ENCODE peak calls at places on chromosomes 7 and 10, in four cellular contexts. One of them, this sample, is unnamed.

GRCh38 chr7:40221836-40222235 is 87.0 kb downstream of the SUGCT start:
- DNase-seq in astrocyte of the spinal cord: peak
- DNase-seq in nephron progenitor cell: no peak
- DNase-seq in HFF-Myc: peak
- DNase-seq in this sample: no peak

GRCh38 chr7:104807676-104808075 is 206.3 kb upstream of the KMT2E start:
- DNase-seq in astrocyte of the spinal cord: no peak
- DNase-seq in HFF-Myc: no peak
- DNase-seq in nephron progenitor cell: no peak
- DNase-seq in this sample: no peak

GRCh38 chr10:63286340-63286739 is 153.2 kb downstream of the NRBF2 start:
- DNase-seq in nephron progenitor cell: no peak
- DNase-seq in astrocyte of the spinal cord: peak
- DNase-seq in HFF-Myc: no peak
- DNase-seq in this sample: no peak

GRCh38 chr7:2808891-2809660 is 35.0 kb downstream of the GNA12 start:
- DNase-seq in HFF-Myc: no peak
- DNase-seq in nephron progenitor cell: no peak
- DNase-seq in astrocyte of the spinal cord: no peak
- DNase-seq in this sample: no peak

GRCh38 chr10:124388823-124389612 is 29.7 kb downstream of the OAT start:
- DNase-seq in nephron progenitor cell: peak
- DNase-seq in HFF-Myc: peak
- DNase-seq in astrocyte of the spinal cord: peak
- DNase-seq in this sample: peak

GRCh38 chr7:150976529-150977381 is 1.4 kb downstream of the KCNH2 start:
- DNase-seq in nephron progenitor cell: peak
- DNase-seq in astrocyte of the spinal cord: no peak
- DNase-seq in HFF-Myc: no peak
- DNase-seq in this sample: peak

GRCh38 chr10:104334561-104334960 is 3.7 kb downstream of the ITPRIP start:
- DNase-seq in HFF-Myc: no peak
- DNase-seq in nephron progenitor cell: no peak
- DNase-seq in astrocyte of the spinal cord: no peak
- DNase-seq in this sample: no peak

GRCh38 chr7:41955475-41956243 is 252.8 kb upstream of the INHBA start:
- DNase-seq in nephron progenitor cell: peak
- DNase-seq in HFF-Myc: peak
- DNase-seq in astrocyte of the spinal cord: peak
- DNase-seq in this sample: peak

GRCh38 chr7:29196191-29196590 is 1.6 kb downstream of the CHN2 start:
- DNase-seq in nephron progenitor cell: no peak
- DNase-seq in HFF-Myc: no peak
- DNase-seq in astrocyte of the spinal cord: no peak
- DNase-seq in this sample: no peak

GRCh38 chr7:51067757-51068156 is 248.9 kb downstream of the COBL start:
- DNase-seq in nephron progenitor cell: peak
- DNase-seq in HFF-Myc: peak
- DNase-seq in astrocyte of the spinal cord: peak
- DNase-seq in this sample: peak

GRCh38 chr7:79653136-79653631 is 199.7 kb upstream of the MAGI2 start:
- DNase-seq in astrocyte of the spinal cord: no peak
- DNase-seq in HFF-Myc: no peak
- DNase-seq in nephron progenitor cell: no peak
- DNase-seq in this sample: no peak

GRCh38 chr7:4687956-4688355 is 5.9 kb downstream of the FOXK1 start:
- DNase-seq in nephron progenitor cell: no peak
- DNase-seq in HFF-Myc: no peak
- DNase-seq in astrocyte of the spinal cord: no peak
- DNase-seq in this sample: no peak

DNA sequence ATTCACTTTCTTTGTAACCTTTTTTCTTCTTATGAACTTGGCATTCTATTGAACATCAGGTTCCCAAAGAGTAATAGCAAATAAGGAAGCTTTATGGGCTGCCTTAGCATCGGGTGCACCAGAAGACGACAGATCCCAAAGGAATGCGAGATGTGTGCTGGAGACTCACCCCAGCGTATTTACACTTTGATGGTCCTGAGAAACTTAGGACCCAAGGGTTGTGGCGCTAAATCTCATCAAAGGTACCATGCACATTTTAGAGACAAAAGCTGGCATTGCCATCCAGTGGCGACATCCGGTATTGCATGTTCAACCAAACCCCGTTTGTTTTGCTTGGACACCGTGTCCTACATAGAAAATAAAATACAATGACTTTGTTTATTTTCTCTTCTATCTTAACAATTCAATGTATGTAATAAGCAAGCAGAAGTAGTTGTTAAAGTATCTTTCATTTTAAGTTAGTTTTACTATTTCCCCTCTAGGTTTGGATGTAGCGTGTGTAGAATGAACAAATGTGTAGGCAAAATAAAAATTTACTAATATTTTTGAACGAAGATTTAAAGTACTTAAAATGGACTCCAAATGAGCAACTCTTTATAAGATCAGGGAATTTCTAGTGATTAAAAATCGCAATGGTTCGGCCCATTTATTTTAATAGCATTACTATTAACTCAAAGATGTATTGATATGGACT is 1154.8 kb downstream of the GATA3 start:
- DNase-seq in HFF-Myc: peak
- DNase-seq in nephron progenitor cell: peak
- DNase-seq in astrocyte of the spinal cord: peak
- DNase-seq in this sample: peak
- TF ChIP-seq CTCF in HFF-Myc: peak
- TF ChIP-seq CTCF in nephron progenitor cell: peak
- TF ChIP-seq CTCF in astrocyte of the spinal cord: peak
- TF ChIP-seq CTCF in this sample: peak

GRCh38 chr7:116197355-116197754 is 13.0 kb upstream of the TES start:
- DNase-seq in HFF-Myc: peak
- DNase-seq in astrocyte of the spinal cord: no peak
- DNase-seq in nephron progenitor cell: no peak
- DNase-seq in this sample: no peak
- TF ChIP-seq CTCF in HFF-Myc: no peak
- TF ChIP-seq CTCF in astrocyte of the spinal cord: no peak
- TF ChIP-seq CTCF in nephron progenitor cell: no peak
- TF ChIP-seq CTCF in this sample: no peak

DNA sequence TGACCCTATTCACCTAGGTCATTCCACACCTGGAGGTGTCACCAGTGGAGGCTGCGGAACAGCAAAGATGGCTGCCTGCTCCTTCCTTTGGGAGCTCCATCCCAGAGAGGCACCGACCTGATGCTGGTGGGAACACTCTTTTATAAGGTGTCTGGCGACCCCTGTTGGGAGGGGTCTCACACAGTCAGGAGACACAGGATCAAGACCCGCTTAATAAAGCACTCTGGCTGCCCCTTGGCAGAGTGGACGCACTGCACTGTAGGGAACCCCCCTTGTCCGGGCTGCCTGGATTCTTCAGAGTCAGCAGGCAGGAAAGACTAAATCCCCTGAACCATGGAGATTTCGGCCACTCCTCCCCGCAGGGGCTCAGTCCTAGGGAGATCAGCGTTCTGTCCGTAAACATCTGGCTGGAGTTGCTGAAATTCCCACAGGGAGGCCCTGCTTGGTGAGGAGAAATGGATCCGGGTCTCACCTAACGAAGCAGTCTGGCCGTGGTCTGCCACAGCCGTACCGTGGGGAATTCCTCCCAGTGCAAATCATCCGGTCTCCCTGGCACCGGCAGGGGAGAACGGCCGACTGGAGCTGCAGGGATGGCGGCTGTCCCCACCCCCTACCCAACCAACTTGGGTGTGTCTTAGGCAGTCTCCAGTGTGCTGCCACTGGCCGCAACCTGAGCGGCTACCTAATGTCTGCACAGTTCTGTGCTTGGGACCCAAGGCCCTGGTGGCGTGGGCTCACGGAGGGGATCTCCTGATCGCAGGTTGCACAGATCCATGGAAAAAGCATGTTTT is 66.1 kb downstream of the LSMEM1 start:
- DNase-seq in nephron progenitor cell: no peak
- DNase-seq in astrocyte of the spinal cord: no peak
- DNase-seq in HFF-Myc: no peak
- DNase-seq in this sample: peak
- TF ChIP-seq CTCF in nephron progenitor cell: no peak
- TF ChIP-seq CTCF in astrocyte of the spinal cord: no peak
- TF ChIP-seq CTCF in HFF-Myc: peak
- TF ChIP-seq CTCF in this sample: no peak

DNA sequence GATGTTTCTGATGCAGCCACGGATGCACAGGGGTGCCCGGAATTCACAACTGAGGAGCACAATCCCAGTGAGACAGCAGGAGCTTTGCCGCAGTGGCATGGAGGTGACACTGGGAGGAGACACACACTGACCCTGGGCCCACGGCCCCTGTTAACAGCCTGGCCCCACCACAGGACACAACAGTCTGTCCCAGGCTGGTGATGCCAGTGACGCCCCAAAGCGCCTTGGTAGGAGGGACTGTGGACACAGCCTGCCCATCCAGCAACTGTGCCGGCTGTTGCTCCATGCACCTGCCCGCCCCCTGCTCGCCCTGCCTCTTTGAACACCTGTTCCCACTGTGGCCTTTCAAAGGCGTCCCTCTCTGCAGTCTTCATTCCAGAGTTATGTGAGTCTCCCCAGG is 49.8 kb downstream of the KLF6 start:
- DNase-seq in HFF-Myc: no peak
- DNase-seq in nephron progenitor cell: no peak
- DNase-seq in astrocyte of the spinal cord: no peak
- DNase-seq in this sample: peak
- TF ChIP-seq CTCF in HFF-Myc: no peak
- TF ChIP-seq CTCF in nephron progenitor cell: peak
- TF ChIP-seq CTCF in astrocyte of the spinal cord: no peak
- TF ChIP-seq CTCF in this sample: no peak

GRCh38 chr7:75971961-75972763 is 22.2 kb downstream of the TMEM120A start:
- DNase-seq in HFF-Myc: no peak
- DNase-seq in astrocyte of the spinal cord: no peak
- DNase-seq in nephron progenitor cell: peak
- DNase-seq in this sample: peak
- TF ChIP-seq CTCF in HFF-Myc: no peak
- TF ChIP-seq CTCF in astrocyte of the spinal cord: peak
- TF ChIP-seq CTCF in nephron progenitor cell: peak
- TF ChIP-seq CTCF in this sample: no peak

DNA sequence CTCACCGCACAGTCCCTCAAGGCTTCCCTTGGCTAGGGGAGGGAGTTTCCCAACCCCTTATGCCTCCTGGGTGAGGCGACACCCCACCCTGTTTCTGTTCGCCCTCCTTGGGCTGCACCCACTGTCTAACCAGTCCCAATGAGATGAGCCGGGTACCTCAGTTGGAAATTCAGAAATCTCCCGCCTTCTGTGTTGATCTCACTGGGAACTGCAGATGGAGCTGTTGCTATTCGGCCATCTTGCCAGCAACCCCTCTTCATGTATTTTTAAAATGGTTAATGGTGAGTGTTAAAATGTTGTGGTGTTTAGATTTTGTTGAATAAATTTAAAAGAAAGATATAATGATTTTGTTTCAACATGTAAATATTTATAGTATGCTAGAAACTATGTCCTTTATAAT is 22.0 kb downstream of the UMAD1 start:
- DNase-seq in astrocyte of the spinal cord: peak
- DNase-seq in HFF-Myc: no peak
- DNase-seq in nephron progenitor cell: no peak
- DNase-seq in this sample: peak
- TF ChIP-seq CTCF in astrocyte of the spinal cord: peak
- TF ChIP-seq CTCF in HFF-Myc: peak
- TF ChIP-seq CTCF in nephron progenitor cell: peak
- TF ChIP-seq CTCF in this sample: peak

DNA sequence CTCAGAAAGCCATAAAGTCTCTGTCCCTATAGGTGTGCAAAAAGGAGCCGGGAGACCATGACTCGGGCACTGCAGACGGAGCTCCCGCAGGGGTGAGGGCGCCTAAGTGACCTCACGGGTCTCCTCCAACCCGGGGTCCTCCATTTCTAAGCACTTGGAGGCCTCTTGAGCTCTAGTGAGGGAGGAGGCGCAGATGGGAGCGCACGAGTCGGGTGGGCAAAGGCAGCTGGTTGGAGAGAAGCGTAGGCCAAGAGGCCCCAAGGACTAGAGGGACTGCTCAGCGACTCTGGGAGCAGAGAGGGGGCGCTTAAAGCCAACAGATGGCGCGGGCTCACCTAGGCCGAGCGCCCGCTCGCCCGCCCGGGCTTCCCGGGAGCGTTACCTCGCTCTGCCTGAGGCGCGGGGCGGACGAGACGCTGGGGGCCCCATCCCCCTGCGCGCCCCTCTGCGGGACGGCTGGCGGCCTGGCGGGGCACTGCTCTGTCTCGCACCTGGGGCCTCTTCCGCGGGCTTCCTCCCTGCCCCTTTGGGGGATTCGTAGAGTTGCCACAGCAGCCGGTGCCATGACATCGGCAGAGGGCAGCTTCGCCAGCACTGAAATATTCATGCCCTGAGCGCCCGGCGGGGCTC is 521 bp upstream of the CDH23 start:
- DNase-seq in nephron progenitor cell: peak
- DNase-seq in astrocyte of the spinal cord: peak
- DNase-seq in HFF-Myc: no peak
- DNase-seq in this sample: peak
- TF ChIP-seq CTCF in nephron progenitor cell: no peak
- TF ChIP-seq CTCF in astrocyte of the spinal cord: peak
- TF ChIP-seq CTCF in HFF-Myc: peak
- TF ChIP-seq CTCF in this sample: no peak

GRCh38 chr7:33836797-33837355 is 68.5 kb upstream of the BMPER start:
- DNase-seq in nephron progenitor cell: no peak
- DNase-seq in HFF-Myc: no peak
- DNase-seq in astrocyte of the spinal cord: no peak
- DNase-seq in this sample: peak
- TF ChIP-seq CTCF in nephron progenitor cell: peak
- TF ChIP-seq CTCF in HFF-Myc: peak
- TF ChIP-seq CTCF in astrocyte of the spinal cord: peak
- TF ChIP-seq CTCF in this sample: peak

GRCh38 chr10:6464862-6465430 is 115.1 kb downstream of the PRKCQ start:
- DNase-seq in nephron progenitor cell: no peak
- DNase-seq in HFF-Myc: no peak
- DNase-seq in astrocyte of the spinal cord: no peak
- DNase-seq in this sample: no peak
- TF ChIP-seq CTCF in nephron progenitor cell: no peak
- TF ChIP-seq CTCF in HFF-Myc: no peak
- TF ChIP-seq CTCF in astrocyte of the spinal cord: no peak
- TF ChIP-seq CTCF in this sample: no peak

GRCh38 chr7:122301858-122302745 is 2.4 kb downstream of the FEZF1 start:
- DNase-seq in astrocyte of the spinal cord: no peak
- DNase-seq in HFF-Myc: no peak
- DNase-seq in nephron progenitor cell: peak
- DNase-seq in this sample: peak
- TF ChIP-seq CTCF in astrocyte of the spinal cord: no peak
- TF ChIP-seq CTCF in HFF-Myc: no peak
- TF ChIP-seq CTCF in nephron progenitor cell: no peak
- TF ChIP-seq CTCF in this sample: no peak

This sample was measured in WTC11.